ENCODE peak calls at places on chromosomes 4 and X, in six cellular contexts. T is transverse colon; C is cardiac fibroblast; P is GM20000; M is omental fat pad; G is activated CD8-positive, alpha-beta T cell treated with anti-CD3 and anti-CD28 coated beads for 36 hours. I is an unnamed sample.

GRCh38 chrX:103362504-103362903 is 6.2 kb downstream of the TCEAL9 start:
- DNase-seq in T (no peak), C (peak; percentile 67), P (no peak), M (no peak), G (no peak), I (no peak)

GRCh38 chrX:31551913-31552312 is 480.1 kb upstream of the FTHL17 start:
- DNase-seq in T (no peak), C (no peak), P (no peak), M (no peak), G (no peak), I (no peak)

GRCh38 chr4:75344915-75345314 is 169.3 kb downstream of the RCHY1 start:
- DNase-seq in T (no peak), C (peak; percentile 92), P (no peak), M (no peak), G (no peak), I (no peak)

GRCh38 chr4:145819246-145820181 is 119.1 kb downstream of the ZNF827 start:
- DNase-seq in T (peak; percentile 22), C (no peak), P (no peak), M (no peak), G (no peak), I (no peak)

GRCh38 chrX:138711399-138712347 is at the start of gene FGF13:
- DNase-seq in T (peak; percentile 7), C (no peak), P (peak; percentile 13), M (no peak), G (peak; percentile 3), I (no peak)

GRCh38 chr4:14225683-14226207 is 598.2 kb upstream of the BOD1L1 start:
- DNase-seq in T (no peak), C (no peak), P (no peak), M (no peak), G (no peak), I (no peak)

GRCh38 chrX:17323397-17323796 is 51.6 kb upstream of the NHS start:
- DNase-seq in T (no peak), C (no peak), P (no peak), M (no peak), G (no peak), I (no peak)

GRCh38 chr4:18689308-18689915 is 667.9 kb upstream of the LCORL start:
- DNase-seq in T (peak; percentile 68), C (peak; percentile 78), P (peak; percentile 37), M (peak; percentile 38), G (peak; percentile 62), I (peak; percentile 27)

GRCh38 chr4:186699298-186699697 is 24.4 kb downstream of the FAT1 start:
- DNase-seq in T (no peak), C (no peak), P (no peak), M (no peak), G (no peak), I (no peak)

GRCh38 chr4:8560265-8561047 is 19.7 kb upstream of the GPR78 start:
- DNase-seq in T (no peak), C (peak; percentile 27), P (no peak), M (no peak), G (no peak), I (no peak)

GRCh38 chrX:112147206-112147605 is 64.6 kb upstream of the TRPC5 start:
- DNase-seq in T (no peak), C (no peak), P (peak; percentile 2), M (no peak), G (no peak), I (no peak)

GRCh38 chr4:38097818-38098217 is 137.6 kb downstream of the PTTG2 start:
- DNase-seq in T (no peak), C (no peak), P (no peak), M (no peak), G (no peak), I (no peak)

GRCh38 chr4:35105486-35105885 is 1138.8 kb downstream of the ARAP2 start:
- DNase-seq in T (no peak), C (no peak), P (no peak), M (no peak), G (no peak), I (no peak)

GRCh38 chrX:136691028-136691809 is 43.3 kb downstream of the CD40LG start:
- DNase-seq in T (no peak), C (peak; percentile 20), P (no peak), M (no peak), G (no peak), I (no peak)

GRCh38 chr4:69322055-69322454 is 41.8 kb downstream of the UGT2B28 start:
- DNase-seq in T (no peak), C (peak; percentile 35), P (no peak), M (no peak), G (no peak), I (no peak)

GRCh38 chr4:106316773-106317409 is 541 bp downstream of the AIMP1 start:
- DNase-seq in T (no peak), C (no peak), P (no peak), M (no peak), G (no peak), I (no peak)

GRCh38 chrX:152988536-152989291 is 5.2 kb downstream of the PNMA5 start:
- DNase-seq in T (no peak), C (no peak), P (peak; percentile 35), M (no peak), G (no peak), I (peak; percentile 40)

GRCh38 chr4:48342559-48342878 is 1.2 kb downstream of the SLAIN2 start:
- DNase-seq in T (no peak), C (peak; percentile 12), P (peak; percentile 23), M (no peak), G (no peak), I (no peak)

GRCh38 chrX:134670241-134670811 is 12.1 kb upstream of the PLAC1 start:
- DNase-seq in T (no peak), C (peak; percentile 69), P (no peak), M (no peak), G (no peak), I (no peak)

GRCh38 chr4:98828801-98829200 is 100.1 kb downstream of the EIF4E start:
- DNase-seq in T (peak; percentile 13), C (peak; percentile 8), P (no peak), M (no peak), G (peak; percentile 44), I (no peak)
- TF ChIP-seq CTCF in T (peak; percentile 12), C (no peak), P (no peak), M (no peak), G (peak; percentile 47), I (no peak)

DNA sequence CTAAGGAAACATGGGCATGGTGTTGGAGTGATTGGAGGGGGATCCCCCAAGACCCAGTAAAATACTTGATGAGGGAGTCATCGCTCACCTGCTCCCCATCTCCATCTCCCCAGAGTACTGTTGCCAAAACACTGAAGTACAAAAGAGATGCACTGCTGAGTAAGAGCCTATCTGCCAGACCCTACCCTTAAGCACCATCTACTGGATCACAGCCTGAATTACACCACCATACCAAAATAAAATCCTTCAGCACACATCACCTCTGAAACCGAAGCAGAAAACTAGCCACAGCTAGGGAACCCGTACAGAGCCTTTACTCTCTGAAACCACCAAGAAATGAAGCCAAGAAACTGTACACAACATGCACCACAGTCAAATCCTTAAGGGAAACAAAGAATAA is 466.3 kb upstream of the ACTRT1 start:
- DNase-seq in T (no peak), C (peak; percentile 5), P (peak; percentile 1), M (no peak), G (no peak), I (no peak)
- TF ChIP-seq CTCF in T (no peak), C (no peak), P (no peak), M (no peak), G (no peak), I (no peak)

GRCh38 chrX:154460326-154460725 is 2.2 kb downstream of the PLXNA3 start:
- DNase-seq in T (no peak), C (no peak), P (no peak), M (no peak), G (no peak), I (no peak)
- TF ChIP-seq CTCF in T (no peak), C (no peak), P (no peak), M (no peak), G (no peak), I (no peak)

GRCh38 chr4:147786031-147786430 is 54.1 kb downstream of the ARHGAP10 start:
- DNase-seq in T (no peak), C (no peak), P (no peak), M (no peak), G (no peak), I (no peak)

GRCh38 chr4:147786531-147786930 is 54.6 kb downstream of the ARHGAP10 start:
- DNase-seq in T (no peak), C (no peak), P (no peak), M (no peak), G (no peak), I (no peak)

GRCh38 chr4:147788791-147789190 is 56.9 kb downstream of the ARHGAP10 start:
- DNase-seq in T (no peak), C (no peak), P (no peak), M (no peak), G (no peak), I (no peak)

GRCh38 chr4:147789596-147789995 is 57.7 kb downstream of the ARHGAP10 start:
- DNase-seq in T (no peak), C (peak; percentile 36), P (no peak), M (no peak), G (no peak), I (no peak)

GRCh38 chr4:147787204-147787603 is 55.3 kb downstream of the ARHGAP10 start:
- DNase-seq in T (no peak), C (peak; percentile 61), P (no peak), M (no peak), G (no peak), I (no peak)
- TF ChIP-seq CTCF in T (no peak), C (no peak), P (no peak), M (no peak), G (no peak), I (no peak)

DNA sequence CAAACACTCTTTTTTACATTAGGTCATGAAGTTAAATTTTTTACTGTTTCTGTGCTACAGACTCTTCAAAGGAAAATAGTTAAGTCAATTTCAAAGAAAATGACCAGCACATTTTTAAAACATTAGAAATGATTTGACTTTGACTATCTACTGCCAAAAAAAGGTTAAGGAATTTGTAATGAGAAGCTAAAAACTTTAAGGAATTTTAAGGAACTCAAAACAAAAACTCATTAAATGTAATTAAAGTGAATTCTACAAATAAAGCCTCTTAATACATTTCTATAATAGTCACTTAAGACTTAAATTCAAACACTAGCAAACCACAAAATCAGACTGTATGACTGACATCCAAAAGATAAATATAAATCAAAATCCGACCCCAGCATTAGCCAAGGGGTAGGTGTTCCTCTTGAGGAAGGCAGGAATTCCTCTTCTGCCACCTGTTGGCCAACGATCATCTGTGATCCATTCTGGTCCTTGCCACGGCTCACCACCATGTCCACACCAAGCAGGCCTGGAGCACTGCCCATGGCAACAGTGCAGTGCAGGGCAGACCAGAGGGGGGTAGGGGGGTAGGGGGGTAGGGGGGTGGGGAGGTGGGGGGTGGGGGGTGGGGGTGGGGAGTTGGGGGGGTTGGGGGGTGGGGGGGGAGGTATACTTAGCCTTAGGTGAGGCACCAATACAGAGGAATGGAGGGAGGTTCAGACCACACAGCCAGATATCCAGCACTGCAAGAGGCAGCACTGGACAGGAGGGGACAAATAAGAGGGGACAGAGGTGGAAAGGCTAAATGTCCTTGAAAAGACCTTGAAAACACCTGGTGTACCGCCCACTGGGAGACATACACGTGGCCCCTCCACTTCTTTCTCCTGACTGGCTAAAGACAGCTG is 287.4 kb downstream of the CHIC1 start:
- DNase-seq in T (peak; percentile 46), C (peak; percentile 51), P (peak; percentile 9), M (no peak), G (peak; percentile 2), I (peak; percentile 20)
- TF ChIP-seq CTCF in T (no peak), C (peak; percentile 30), P (no peak), M (no peak), G (no peak), I (no peak)

GRCh38 chr4:25842229-25842840 is 20.5 kb downstream of the SEL1L3 start:
- DNase-seq in T (peak; percentile 36), C (no peak), P (peak; percentile 63), M (no peak), G (peak; percentile 67), I (peak; percentile 76)
- TF ChIP-seq CTCF in T (no peak), C (no peak), P (peak; percentile 58), M (no peak), G (peak; percentile 30), I (peak; percentile 68)

GRCh38 chr4:71009796-71010588 is 16.5 kb downstream of the DCK start:
- DNase-seq in T (no peak), C (peak; percentile 70), P (peak; percentile 55), M (no peak), G (no peak), I (peak; percentile 50)
- TF ChIP-seq CTCF in T (peak; percentile 60), C (peak; percentile 56), P (peak; percentile 27), M (no peak), G (peak; percentile 80), I (peak; percentile 54)